ENCODE peak calls at places on chromosome 16, in seven cellular contexts. One of them, this sample, is unnamed.

GRCh38 chr16:49961087-49961486 is 63.9 kb upstream of the CNEP1R1 start:
- DNase-seq in HepG2: no peak
- DNase-seq in K562: no peak
- DNase-seq in H1: no peak
- DNase-seq in SK-N-SH: no peak
- DNase-seq in GM12892: no peak
- DNase-seq in GM12878: no peak
- DNase-seq in this sample: no peak

GRCh38 chr16:86844691-86845090 is 266.3 kb downstream of the FOXL1 start:
- DNase-seq in HepG2: no peak
- DNase-seq in K562: no peak
- DNase-seq in H1: no peak
- DNase-seq in SK-N-SH: no peak
- DNase-seq in GM12892: no peak
- DNase-seq in GM12878: no peak
- DNase-seq in this sample: no peak

GRCh38 chr16:82609140-82609539 is 17.6 kb upstream of the CDH13 start:
- DNase-seq in HepG2: no peak
- DNase-seq in K562: no peak
- DNase-seq in H1: no peak
- DNase-seq in SK-N-SH: no peak
- DNase-seq in GM12892: no peak
- DNase-seq in GM12878: no peak
- DNase-seq in this sample: no peak

GRCh38 chr16:4744758-4745569 is 10.6 kb downstream of the DNAAF8 start:
- DNase-seq in HepG2: no peak
- DNase-seq in K562: peak
- DNase-seq in H1: no peak
- DNase-seq in SK-N-SH: peak
- DNase-seq in GM12892: no peak
- DNase-seq in GM12878: no peak
- DNase-seq in this sample: no peak

GRCh38 chr16:29192329-29193247 is 207.7 kb downstream of the LAT start:
- DNase-seq in HepG2: no peak
- DNase-seq in K562: peak
- DNase-seq in H1: peak
- DNase-seq in SK-N-SH: no peak
- DNase-seq in GM12892: no peak
- DNase-seq in GM12878: no peak
- DNase-seq in this sample: no peak

GRCh38 chr16:21684199-21684598 is 20.4 kb downstream of the OTOA start:
- DNase-seq in HepG2: peak
- DNase-seq in K562: peak
- DNase-seq in H1: peak
- DNase-seq in SK-N-SH: peak
- DNase-seq in GM12892: no peak
- DNase-seq in GM12878: no peak
- DNase-seq in this sample: no peak

GRCh38 chr16:71746442-71747046 is 22.0 kb upstream of the PHLPP2 start:
- DNase-seq in HepG2: peak
- DNase-seq in K562: peak
- DNase-seq in H1: no peak
- DNase-seq in SK-N-SH: peak
- DNase-seq in GM12892: peak
- DNase-seq in GM12878: no peak
- DNase-seq in this sample: peak

GRCh38 chr16:8676160-8676547 is 1.7 kb downstream of the ABAT start:
- DNase-seq in HepG2: no peak
- DNase-seq in K562: no peak
- DNase-seq in H1: no peak
- DNase-seq in SK-N-SH: no peak
- DNase-seq in GM12892: no peak
- DNase-seq in GM12878: no peak
- DNase-seq in this sample: no peak

GRCh38 chr16:88810868-88811599 is 694 bp downstream of the APRT start:
- DNase-seq in HepG2: peak
- DNase-seq in K562: peak
- DNase-seq in H1: no peak
- DNase-seq in SK-N-SH: peak
- DNase-seq in GM12892: peak
- DNase-seq in GM12878: no peak
- DNase-seq in this sample: peak

GRCh38 chr16:51766739-51767138 is 615.7 kb upstream of the SALL1 start:
- DNase-seq in HepG2: peak
- DNase-seq in K562: no peak
- DNase-seq in H1: no peak
- DNase-seq in SK-N-SH: no peak
- DNase-seq in GM12892: no peak
- DNase-seq in GM12878: no peak
- DNase-seq in this sample: no peak

GRCh38 chr16:1532081-1532760 is 1.2 kb upstream of the TMEM204 start:
- DNase-seq in HepG2: no peak
- DNase-seq in K562: no peak
- DNase-seq in H1: no peak
- DNase-seq in SK-N-SH: no peak
- DNase-seq in GM12892: no peak
- DNase-seq in GM12878: no peak
- DNase-seq in this sample: no peak

GRCh38 chr16:51327001-51327400 is 175.9 kb upstream of the SALL1 start:
- DNase-seq in HepG2: no peak
- DNase-seq in K562: no peak
- DNase-seq in H1: no peak
- DNase-seq in SK-N-SH: no peak
- DNase-seq in GM12892: no peak
- DNase-seq in GM12878: no peak
- DNase-seq in this sample: no peak

GRCh38 chr16:3348547-3349167 is 7.0 kb upstream of the OR2C1 start:
- DNase-seq in HepG2: no peak
- DNase-seq in K562: peak
- DNase-seq in H1: no peak
- DNase-seq in SK-N-SH: no peak
- DNase-seq in GM12892: no peak
- DNase-seq in GM12878: peak
- DNase-seq in this sample: no peak

GRCh38 chr16:76574651-76575050 is 297.4 kb downstream of the CNTNAP4 start:
- DNase-seq in HepG2: peak
- DNase-seq in K562: no peak
- DNase-seq in H1: no peak
- DNase-seq in SK-N-SH: no peak
- DNase-seq in GM12892: no peak
- DNase-seq in GM12878: no peak
- DNase-seq in this sample: no peak

GRCh38 chr16:678209-678857 is 1.9 kb upstream of the STUB1 start:
- DNase-seq in HepG2: no peak
- DNase-seq in K562: no peak
- DNase-seq in H1: no peak
- DNase-seq in SK-N-SH: no peak
- DNase-seq in GM12892: no peak
- DNase-seq in GM12878: no peak
- DNase-seq in this sample: no peak

GRCh38 chr16:8026450-8026849 is 563.9 kb downstream of the TMEM114 start:
- DNase-seq in HepG2: no peak
- DNase-seq in K562: peak
- DNase-seq in H1: peak
- DNase-seq in SK-N-SH: no peak
- DNase-seq in GM12892: no peak
- DNase-seq in GM12878: no peak
- DNase-seq in this sample: no peak

GRCh38 chr16:8776193-8776592 is 21.2 kb downstream of the TMEM186 start:
- DNase-seq in HepG2: no peak
- DNase-seq in K562: no peak
- DNase-seq in H1: no peak
- DNase-seq in SK-N-SH: no peak
- DNase-seq in GM12892: no peak
- DNase-seq in GM12878: no peak
- DNase-seq in this sample: no peak

GRCh38 chr16:10577305-10578202 is 2.8 kb downstream of the EMP2 start:
- DNase-seq in HepG2: no peak
- DNase-seq in K562: no peak
- DNase-seq in H1: no peak
- DNase-seq in SK-N-SH: peak
- DNase-seq in GM12892: no peak
- DNase-seq in GM12878: no peak
- DNase-seq in this sample: no peak

GRCh38 chr16:70588565-70588964 is 57.8 kb upstream of the IL34 start:
- DNase-seq in HepG2: no peak
- DNase-seq in K562: no peak
- DNase-seq in H1: no peak
- DNase-seq in SK-N-SH: no peak
- DNase-seq in GM12892: no peak
- DNase-seq in GM12878: no peak
- DNase-seq in this sample: no peak

GRCh38 chr16:65896448-65897153 is 469.9 kb upstream of the CDH5 start:
- DNase-seq in HepG2: peak
- DNase-seq in K562: no peak
- DNase-seq in H1: no peak
- DNase-seq in SK-N-SH: no peak
- DNase-seq in GM12892: no peak
- DNase-seq in GM12878: no peak
- DNase-seq in this sample: no peak
- TF ChIP-seq TAF1 in HepG2: no peak
- TF ChIP-seq TAF1 in K562: no peak
- TF ChIP-seq TAF1 in H1: no peak
- TF ChIP-seq TAF1 in SK-N-SH: no peak
- TF ChIP-seq TAF1 in GM12892: no peak
- TF ChIP-seq TAF1 in GM12878: no peak
- TF ChIP-seq TAF1 in this sample: no peak

GRCh38 chr16:54115558-54115957 is 171.0 kb downstream of the IRX3 start:
- DNase-seq in HepG2: no peak
- DNase-seq in K562: no peak
- DNase-seq in H1: no peak
- DNase-seq in SK-N-SH: peak
- DNase-seq in GM12892: no peak
- DNase-seq in GM12878: no peak
- DNase-seq in this sample: no peak

GRCh38 chr16:54121084-54121483 is 165.5 kb downstream of the IRX3 start:
- DNase-seq in HepG2: no peak
- DNase-seq in K562: no peak
- DNase-seq in H1: no peak
- DNase-seq in SK-N-SH: no peak
- DNase-seq in GM12892: no peak
- DNase-seq in GM12878: no peak
- DNase-seq in this sample: no peak

GRCh38 chr16:54116126-54116525 is 170.5 kb downstream of the IRX3 start:
- DNase-seq in HepG2: no peak
- DNase-seq in K562: no peak
- DNase-seq in H1: no peak
- DNase-seq in SK-N-SH: peak
- DNase-seq in GM12892: no peak
- DNase-seq in GM12878: no peak
- DNase-seq in this sample: no peak

GRCh38 chr16:54121539-54122295 is 164.9 kb downstream of the IRX3 start:
- DNase-seq in HepG2: no peak
- DNase-seq in K562: no peak
- DNase-seq in H1: no peak
- DNase-seq in SK-N-SH: no peak
- DNase-seq in GM12892: no peak
- DNase-seq in GM12878: no peak
- DNase-seq in this sample: no peak

DNA sequence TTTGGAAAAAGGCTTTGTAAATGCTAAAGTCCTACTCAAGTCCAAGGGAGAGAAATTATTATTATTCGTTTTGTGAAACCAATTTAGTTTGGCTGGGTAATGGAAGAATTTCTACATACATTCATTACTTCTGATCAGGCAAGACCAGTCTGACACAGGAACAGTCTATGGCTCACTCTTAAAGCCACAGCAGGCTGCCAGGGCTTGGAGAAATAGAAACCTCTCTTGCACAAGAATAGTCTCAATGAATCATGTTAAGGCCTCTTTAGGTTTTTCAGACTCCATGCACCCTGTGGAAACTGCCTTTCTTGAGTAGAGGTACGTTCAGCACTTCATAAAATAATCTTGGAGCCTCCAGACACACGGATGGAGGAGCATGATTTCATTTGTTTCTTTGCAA is 167.7 kb downstream of the IRX3 start:
- DNase-seq in HepG2: no peak
- DNase-seq in K562: no peak
- DNase-seq in H1: no peak
- DNase-seq in SK-N-SH: no peak
- DNase-seq in GM12892: no peak
- DNase-seq in GM12878: no peak
- DNase-seq in this sample: no peak
- TF ChIP-seq TAF1 in HepG2: no peak
- TF ChIP-seq TAF1 in K562: no peak
- TF ChIP-seq TAF1 in H1: no peak
- TF ChIP-seq TAF1 in SK-N-SH: no peak
- TF ChIP-seq TAF1 in GM12892: no peak
- TF ChIP-seq TAF1 in GM12878: no peak
- TF ChIP-seq TAF1 in this sample: no peak

DNA sequence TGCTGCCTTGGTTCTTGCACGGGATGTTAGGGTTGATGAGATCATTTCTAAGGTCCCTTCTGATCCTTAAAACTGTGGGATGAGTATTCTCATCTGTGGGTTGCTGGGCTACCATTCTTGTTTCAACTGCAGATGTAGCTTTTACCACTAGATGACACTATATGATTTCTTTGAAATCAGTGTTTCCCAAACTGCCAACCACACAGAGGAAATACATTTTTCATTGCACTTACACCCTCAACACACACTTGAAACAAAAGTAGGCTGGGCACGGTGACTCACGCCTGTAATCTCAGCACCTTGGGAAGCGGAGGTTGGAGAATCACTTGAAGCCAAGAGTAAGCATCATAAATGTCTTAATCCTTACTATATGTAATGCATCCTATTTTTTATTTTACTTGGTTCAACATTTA is 15.3 kb downstream of the LCMT1 start:
- DNase-seq in HepG2: peak
- DNase-seq in K562: peak
- DNase-seq in H1: no peak
- DNase-seq in SK-N-SH: no peak
- DNase-seq in GM12892: no peak
- DNase-seq in GM12878: no peak
- DNase-seq in this sample: no peak
- TF ChIP-seq TAF1 in HepG2: no peak
- TF ChIP-seq TAF1 in K562: no peak
- TF ChIP-seq TAF1 in H1: no peak
- TF ChIP-seq TAF1 in SK-N-SH: no peak
- TF ChIP-seq TAF1 in GM12892: no peak
- TF ChIP-seq TAF1 in GM12878: no peak
- TF ChIP-seq TAF1 in this sample: no peak

DNA sequence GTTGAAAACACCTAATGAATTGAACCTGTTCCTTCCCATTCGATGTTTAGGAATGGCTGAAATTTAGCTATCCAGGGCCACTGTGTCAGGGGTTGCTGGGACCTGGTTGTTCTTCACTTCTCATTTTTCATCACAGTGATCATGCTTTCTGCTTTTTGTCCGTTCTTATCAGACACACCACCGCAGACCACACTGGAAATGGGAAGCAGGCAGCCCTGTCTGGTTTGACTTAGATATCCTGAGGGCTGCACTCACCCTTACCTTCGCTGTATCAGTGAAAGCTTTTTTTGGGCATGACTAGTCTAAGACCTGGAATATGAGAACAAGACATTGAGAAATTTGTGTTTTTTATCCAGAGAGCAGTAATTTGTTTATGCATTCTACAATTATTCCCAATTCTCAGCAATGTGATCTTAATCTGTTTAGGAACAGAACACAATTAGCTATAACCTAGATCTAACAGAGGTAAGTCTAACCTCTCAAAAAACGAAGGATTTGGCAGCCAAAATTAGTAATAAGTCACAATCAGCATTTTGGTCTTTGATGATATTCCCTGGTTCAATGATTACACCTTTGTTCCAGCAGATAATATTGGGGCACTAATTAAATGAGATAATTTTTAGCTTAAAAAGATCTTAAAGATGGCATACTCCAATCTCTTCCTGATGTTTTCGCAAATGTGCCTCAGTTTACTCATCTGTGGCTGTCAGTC is 126.0 kb upstream of the GOT2 start:
- DNase-seq in HepG2: no peak
- DNase-seq in K562: peak
- DNase-seq in H1: no peak
- DNase-seq in SK-N-SH: peak
- DNase-seq in GM12892: no peak
- DNase-seq in GM12878: no peak
- DNase-seq in this sample: no peak
- TF ChIP-seq TAF1 in HepG2: no peak
- TF ChIP-seq TAF1 in K562: no peak
- TF ChIP-seq TAF1 in H1: no peak
- TF ChIP-seq TAF1 in SK-N-SH: no peak
- TF ChIP-seq TAF1 in GM12892: no peak
- TF ChIP-seq TAF1 in GM12878: no peak
- TF ChIP-seq TAF1 in this sample: no peak

This sample was measured in GM12891.